ENCODE peak calls at places on chromosomes 6 and 20, in nine cellular contexts. One of them, this sample, is unnamed.

GRCh38 chr20:48846516-48847492 is 19.0 kb upstream of the PREX1 start:
- DNase-seq in AG10803: no peak
- DNase-seq in iPS-NIHi11: peak
- DNase-seq in H9: peak
- DNase-seq in CD8-positive, alpha-beta T cell: no peak
- DNase-seq in body of pancreas: no peak
- DNase-seq in breast epithelium: no peak
- DNase-seq in germinal center: peak
- DNase-seq in LoVo: no peak
- DNase-seq in this sample: peak

GRCh38 chr20:54284928-54285704 is 77.2 kb downstream of the PFDN4 start:
- DNase-seq in AG10803: no peak
- DNase-seq in iPS-NIHi11: no peak
- DNase-seq in H9: no peak
- DNase-seq in CD8-positive, alpha-beta T cell: no peak
- DNase-seq in body of pancreas: no peak
- DNase-seq in breast epithelium: no peak
- DNase-seq in germinal center: no peak
- DNase-seq in LoVo: no peak
- DNase-seq in this sample: no peak

GRCh38 chr6:161374971-161375873 is 101.4 kb upstream of the AGPAT4 start:
- DNase-seq in AG10803: peak
- DNase-seq in iPS-NIHi11: peak
- DNase-seq in H9: peak
- DNase-seq in CD8-positive, alpha-beta T cell: no peak
- DNase-seq in body of pancreas: peak
- DNase-seq in breast epithelium: peak
- DNase-seq in germinal center: no peak
- DNase-seq in LoVo: no peak
- DNase-seq in this sample: no peak

GRCh38 chr6:107490568-107491058 is 696 bp downstream of the SOBP start:
- DNase-seq in AG10803: no peak
- DNase-seq in iPS-NIHi11: no peak
- DNase-seq in H9: no peak
- DNase-seq in CD8-positive, alpha-beta T cell: peak
- DNase-seq in body of pancreas: no peak
- DNase-seq in breast epithelium: no peak
- DNase-seq in germinal center: peak
- DNase-seq in LoVo: no peak
- DNase-seq in this sample: no peak

GRCh38 chr20:17835240-17835940 is 133.2 kb downstream of the SNX5 start:
- DNase-seq in AG10803: peak
- DNase-seq in iPS-NIHi11: no peak
- DNase-seq in H9: no peak
- DNase-seq in CD8-positive, alpha-beta T cell: no peak
- DNase-seq in body of pancreas: peak
- DNase-seq in breast epithelium: peak
- DNase-seq in germinal center: no peak
- DNase-seq in LoVo: peak
- DNase-seq in this sample: no peak

GRCh38 chr6:87045521-87046075 is 49.3 kb downstream of the CGA start:
- DNase-seq in AG10803: no peak
- DNase-seq in iPS-NIHi11: no peak
- DNase-seq in H9: no peak
- DNase-seq in CD8-positive, alpha-beta T cell: no peak
- DNase-seq in body of pancreas: no peak
- DNase-seq in breast epithelium: no peak
- DNase-seq in germinal center: peak
- DNase-seq in LoVo: no peak
- DNase-seq in this sample: no peak

GRCh38 chr6:105894556-105894955 is 191.6 kb upstream of the PRDM1 start:
- DNase-seq in AG10803: no peak
- DNase-seq in iPS-NIHi11: no peak
- DNase-seq in H9: no peak
- DNase-seq in CD8-positive, alpha-beta T cell: no peak
- DNase-seq in body of pancreas: no peak
- DNase-seq in breast epithelium: no peak
- DNase-seq in germinal center: no peak
- DNase-seq in LoVo: no peak
- DNase-seq in this sample: no peak

GRCh38 chr6:113631616-113632015 is 225.5 kb upstream of the MARCKS start:
- DNase-seq in AG10803: no peak
- DNase-seq in iPS-NIHi11: no peak
- DNase-seq in H9: no peak
- DNase-seq in CD8-positive, alpha-beta T cell: no peak
- DNase-seq in body of pancreas: no peak
- DNase-seq in breast epithelium: no peak
- DNase-seq in germinal center: no peak
- DNase-seq in LoVo: no peak
- DNase-seq in this sample: no peak

GRCh38 chr20:56431451-56431850 is 19.4 kb downstream of the CASS4 start:
- DNase-seq in AG10803: no peak
- DNase-seq in iPS-NIHi11: no peak
- DNase-seq in H9: no peak
- DNase-seq in CD8-positive, alpha-beta T cell: no peak
- DNase-seq in body of pancreas: no peak
- DNase-seq in breast epithelium: no peak
- DNase-seq in germinal center: no peak
- DNase-seq in LoVo: no peak
- DNase-seq in this sample: no peak

GRCh38 chr20:16296933-16297332 is 276.3 kb downstream of the KIF16B start:
- DNase-seq in AG10803: no peak
- DNase-seq in iPS-NIHi11: no peak
- DNase-seq in H9: no peak
- DNase-seq in CD8-positive, alpha-beta T cell: no peak
- DNase-seq in body of pancreas: no peak
- DNase-seq in breast epithelium: no peak
- DNase-seq in germinal center: no peak
- DNase-seq in LoVo: no peak
- DNase-seq in this sample: no peak

GRCh38 chr20:9576695-9577094 is 62.3 kb downstream of the LAMP5 start:
- DNase-seq in AG10803: no peak
- DNase-seq in iPS-NIHi11: peak
- DNase-seq in H9: no peak
- DNase-seq in CD8-positive, alpha-beta T cell: no peak
- DNase-seq in body of pancreas: no peak
- DNase-seq in breast epithelium: no peak
- DNase-seq in germinal center: no peak
- DNase-seq in LoVo: no peak
- DNase-seq in this sample: no peak

GRCh38 chr6:108452725-108453195 is 108.0 kb upstream of the FOXO3 start:
- DNase-seq in AG10803: peak
- DNase-seq in iPS-NIHi11: peak
- DNase-seq in H9: peak
- DNase-seq in CD8-positive, alpha-beta T cell: no peak
- DNase-seq in body of pancreas: no peak
- DNase-seq in breast epithelium: no peak
- DNase-seq in germinal center: no peak
- DNase-seq in LoVo: no peak
- DNase-seq in this sample: no peak